ENCODE peak calls at places on chromosomes 2 and 18, in eight cellular contexts. One of them, this sample, is unnamed. For H3K4me1, the result is how much of the 10 kb centered on the place peaks cover.

GRCh38 chr2:25274868-25275574 is 66.7 kb downstream of the DNMT3A start:
- DNase-seq in A549: no peak
- DNase-seq in ovary: peak
- DNase-seq in stomach: no peak
- DNase-seq in tibial nerve: no peak
- DNase-seq in transverse colon: no peak
- DNase-seq in sigmoid colon: peak
- DNase-seq in H1: no peak
- DNase-seq in this sample: no peak

GRCh38 chr2:35125871-35126270 is 1229.7 kb upstream of the CRIM1 start:
- DNase-seq in A549: no peak
- DNase-seq in ovary: no peak
- DNase-seq in stomach: no peak
- DNase-seq in tibial nerve: no peak
- DNase-seq in transverse colon: no peak
- DNase-seq in sigmoid colon: no peak
- DNase-seq in H1: no peak
- DNase-seq in this sample: no peak

GRCh38 chr2:30663806-30664205 is 143.4 kb downstream of the CAPN13 start:
- DNase-seq in A549: no peak
- DNase-seq in ovary: no peak
- DNase-seq in stomach: no peak
- DNase-seq in tibial nerve: no peak
- DNase-seq in transverse colon: no peak
- DNase-seq in sigmoid colon: no peak
- DNase-seq in H1: peak
- DNase-seq in this sample: no peak

GRCh38 chr2:206647985-206648384 is 5.7 kb downstream of the FAM237A start:
- DNase-seq in A549: no peak
- DNase-seq in ovary: no peak
- DNase-seq in stomach: no peak
- DNase-seq in tibial nerve: no peak
- DNase-seq in transverse colon: no peak
- DNase-seq in sigmoid colon: no peak
- DNase-seq in H1: no peak
- DNase-seq in this sample: no peak

GRCh38 chr2:100173907-100174525 is 31.6 kb upstream of the AFF3 start:
- DNase-seq in A549: no peak
- DNase-seq in ovary: no peak
- DNase-seq in stomach: no peak
- DNase-seq in tibial nerve: no peak
- DNase-seq in transverse colon: no peak
- DNase-seq in sigmoid colon: no peak
- DNase-seq in H1: no peak
- DNase-seq in this sample: no peak

GRCh38 chr2:220006152-220006551 is 378.7 kb downstream of the SLC4A3 start:
- DNase-seq in A549: no peak
- DNase-seq in ovary: peak
- DNase-seq in stomach: no peak
- DNase-seq in tibial nerve: no peak
- DNase-seq in transverse colon: no peak
- DNase-seq in sigmoid colon: no peak
- DNase-seq in H1: no peak
- DNase-seq in this sample: no peak

GRCh38 chr2:81324046-81324445 is 1019.5 kb upstream of the LRRTM1 start:
- DNase-seq in A549: peak
- DNase-seq in ovary: no peak
- DNase-seq in stomach: no peak
- DNase-seq in tibial nerve: no peak
- DNase-seq in transverse colon: no peak
- DNase-seq in sigmoid colon: no peak
- DNase-seq in H1: no peak
- DNase-seq in this sample: no peak

GRCh38 chr2:20620271-20620681 is 30.6 kb downstream of the HS1BP3 start:
- DNase-seq in A549: no peak
- DNase-seq in ovary: no peak
- DNase-seq in stomach: peak
- DNase-seq in tibial nerve: no peak
- DNase-seq in transverse colon: peak
- DNase-seq in sigmoid colon: peak
- DNase-seq in H1: no peak
- DNase-seq in this sample: no peak

GRCh38 chr2:236366406-236366805 is 102.2 kb upstream of the ASB18 start:
- DNase-seq in A549: no peak
- DNase-seq in ovary: no peak
- DNase-seq in stomach: no peak
- DNase-seq in tibial nerve: no peak
- DNase-seq in transverse colon: no peak
- DNase-seq in sigmoid colon: no peak
- DNase-seq in H1: no peak
- DNase-seq in this sample: no peak

GRCh38 chr2:7517122-7517487 is 599.9 kb downstream of the RNF144A start:
- DNase-seq in A549: no peak
- DNase-seq in ovary: no peak
- DNase-seq in stomach: no peak
- DNase-seq in tibial nerve: no peak
- DNase-seq in transverse colon: no peak
- DNase-seq in sigmoid colon: no peak
- DNase-seq in H1: no peak
- DNase-seq in this sample: no peak

GRCh38 chr2:30691948-30692828 is 115.1 kb downstream of the CAPN13 start:
- DNase-seq in A549: peak
- DNase-seq in ovary: no peak
- DNase-seq in stomach: peak
- DNase-seq in tibial nerve: no peak
- DNase-seq in transverse colon: no peak
- DNase-seq in sigmoid colon: peak
- DNase-seq in H1: peak
- DNase-seq in this sample: no peak

GRCh38 chr2:144509001-144509545 is 10.8 kb downstream of the ZEB2 start:
- DNase-seq in A549: no peak
- DNase-seq in ovary: no peak
- DNase-seq in stomach: no peak
- DNase-seq in tibial nerve: no peak
- DNase-seq in transverse colon: no peak
- DNase-seq in sigmoid colon: no peak
- DNase-seq in H1: no peak
- DNase-seq in this sample: no peak

GRCh38 chr2:219633276-219634065 is 6.0 kb downstream of the SLC4A3 start:
- DNase-seq in A549: no peak
- DNase-seq in ovary: no peak
- DNase-seq in stomach: peak
- DNase-seq in tibial nerve: no peak
- DNase-seq in transverse colon: no peak
- DNase-seq in sigmoid colon: no peak
- DNase-seq in H1: no peak
- DNase-seq in this sample: no peak

GRCh38 chr18:63376493-63377053 is 9.6 kb upstream of the KDSR start:
- DNase-seq in A549: no peak
- DNase-seq in ovary: no peak
- DNase-seq in stomach: no peak
- DNase-seq in tibial nerve: no peak
- DNase-seq in transverse colon: no peak
- DNase-seq in sigmoid colon: no peak
- DNase-seq in H1: no peak
- DNase-seq in this sample: no peak

GRCh38 chr2:127105656-127106456 is 1.1 kb downstream of the BIN1 start:
- DNase-seq in A549: no peak
- DNase-seq in ovary: peak
- DNase-seq in stomach: no peak
- DNase-seq in tibial nerve: no peak
- DNase-seq in transverse colon: peak
- DNase-seq in sigmoid colon: peak
- DNase-seq in H1: peak
- DNase-seq in this sample: peak

GRCh38 chr2:88627856-88628568 is 748 bp upstream of the EIF2AK3 start:
- DNase-seq in A549: peak
- DNase-seq in ovary: peak
- DNase-seq in stomach: peak
- DNase-seq in tibial nerve: peak
- DNase-seq in transverse colon: peak
- DNase-seq in sigmoid colon: peak
- DNase-seq in H1: peak
- DNase-seq in this sample: peak

GRCh38 chr2:60735496-60736250 is 20.4 kb upstream of the PAPOLG start:
- DNase-seq in A549: no peak
- DNase-seq in ovary: no peak
- DNase-seq in stomach: no peak
- DNase-seq in tibial nerve: no peak
- DNase-seq in transverse colon: no peak
- DNase-seq in sigmoid colon: no peak
- DNase-seq in H1: peak
- DNase-seq in this sample: peak

GRCh38 chr2:46122318-46122970 is 174.8 kb upstream of the EPAS1 start:
- DNase-seq in A549: peak
- DNase-seq in ovary: no peak
- DNase-seq in stomach: no peak
- DNase-seq in tibial nerve: no peak
- DNase-seq in transverse colon: peak
- DNase-seq in sigmoid colon: no peak
- DNase-seq in H1: no peak
- DNase-seq in this sample: peak
- TF ChIP-seq EP300 in A549: no peak
- TF ChIP-seq EP300 in ovary: no peak
- TF ChIP-seq EP300 in stomach: no peak
- TF ChIP-seq EP300 in tibial nerve: no peak
- TF ChIP-seq EP300 in transverse colon: no peak
- TF ChIP-seq EP300 in sigmoid colon: no peak
- TF ChIP-seq EP300 in H1: no peak
- TF ChIP-seq EP300 in this sample: no peak

GRCh38 chr2:201135396-201135795 is 19.4 kb downstream of the CFLAR start:
- DNase-seq in A549: no peak
- DNase-seq in ovary: no peak
- DNase-seq in stomach: no peak
- DNase-seq in tibial nerve: no peak
- DNase-seq in transverse colon: no peak
- DNase-seq in sigmoid colon: no peak
- DNase-seq in H1: no peak
- DNase-seq in this sample: no peak

GRCh38 chr2:201139836-201140599 is 24.1 kb downstream of the CFLAR start:
- DNase-seq in A549: no peak
- DNase-seq in ovary: no peak
- DNase-seq in stomach: no peak
- DNase-seq in tibial nerve: no peak
- DNase-seq in transverse colon: no peak
- DNase-seq in sigmoid colon: no peak
- DNase-seq in H1: no peak
- DNase-seq in this sample: peak

GRCh38 chr2:201137505-201138400 is 21.8 kb downstream of the CFLAR start:
- DNase-seq in A549: no peak
- DNase-seq in ovary: no peak
- DNase-seq in stomach: no peak
- DNase-seq in tibial nerve: no peak
- DNase-seq in transverse colon: no peak
- DNase-seq in sigmoid colon: no peak
- DNase-seq in H1: no peak
- DNase-seq in this sample: peak

GRCh38 chr2:201138401-201138970 is 22.5 kb downstream of the CFLAR start:
- DNase-seq in A549: no peak
- DNase-seq in ovary: no peak
- DNase-seq in stomach: no peak
- DNase-seq in tibial nerve: no peak
- DNase-seq in transverse colon: no peak
- DNase-seq in sigmoid colon: no peak
- DNase-seq in H1: no peak
- DNase-seq in this sample: no peak

DNA sequence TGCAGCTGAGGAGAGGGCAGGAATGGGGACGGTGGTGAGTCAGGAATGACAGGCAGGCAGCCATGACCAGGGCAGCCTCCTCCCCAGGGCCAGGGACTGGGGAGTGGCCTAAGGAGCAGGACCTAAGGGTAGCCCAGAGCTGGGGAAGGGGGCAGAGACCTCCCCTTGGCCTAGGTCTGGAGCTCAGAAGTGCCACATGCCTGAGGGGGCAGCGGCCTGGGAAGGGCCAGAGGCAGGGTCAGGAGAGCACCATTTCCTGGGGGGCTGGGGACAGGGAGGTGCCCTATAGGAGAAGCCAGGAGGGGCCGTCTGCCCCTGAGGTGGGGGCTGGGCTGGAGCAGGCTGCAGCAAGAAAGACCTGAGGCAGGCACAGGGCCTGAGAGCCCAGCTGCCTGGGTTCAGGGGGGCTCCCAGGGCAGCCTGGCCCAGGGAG is 20.9 kb downstream of the CFLAR start:
- DNase-seq in A549: no peak
- DNase-seq in ovary: no peak
- DNase-seq in stomach: no peak
- DNase-seq in tibial nerve: no peak
- DNase-seq in transverse colon: no peak
- DNase-seq in sigmoid colon: no peak
- DNase-seq in H1: no peak
- DNase-seq in this sample: no peak
- H3K4me1 ChIP-seq in A549: under half
- H3K4me1 ChIP-seq in ovary: under half
- H3K4me1 ChIP-seq in stomach: under half
- H3K4me1 ChIP-seq in tibial nerve: under half
- H3K4me1 ChIP-seq in transverse colon: under half
- H3K4me1 ChIP-seq in sigmoid colon: under half
- H3K4me1 ChIP-seq in H1: under half
- H3K4me1 ChIP-seq in this sample: half or more

DNA sequence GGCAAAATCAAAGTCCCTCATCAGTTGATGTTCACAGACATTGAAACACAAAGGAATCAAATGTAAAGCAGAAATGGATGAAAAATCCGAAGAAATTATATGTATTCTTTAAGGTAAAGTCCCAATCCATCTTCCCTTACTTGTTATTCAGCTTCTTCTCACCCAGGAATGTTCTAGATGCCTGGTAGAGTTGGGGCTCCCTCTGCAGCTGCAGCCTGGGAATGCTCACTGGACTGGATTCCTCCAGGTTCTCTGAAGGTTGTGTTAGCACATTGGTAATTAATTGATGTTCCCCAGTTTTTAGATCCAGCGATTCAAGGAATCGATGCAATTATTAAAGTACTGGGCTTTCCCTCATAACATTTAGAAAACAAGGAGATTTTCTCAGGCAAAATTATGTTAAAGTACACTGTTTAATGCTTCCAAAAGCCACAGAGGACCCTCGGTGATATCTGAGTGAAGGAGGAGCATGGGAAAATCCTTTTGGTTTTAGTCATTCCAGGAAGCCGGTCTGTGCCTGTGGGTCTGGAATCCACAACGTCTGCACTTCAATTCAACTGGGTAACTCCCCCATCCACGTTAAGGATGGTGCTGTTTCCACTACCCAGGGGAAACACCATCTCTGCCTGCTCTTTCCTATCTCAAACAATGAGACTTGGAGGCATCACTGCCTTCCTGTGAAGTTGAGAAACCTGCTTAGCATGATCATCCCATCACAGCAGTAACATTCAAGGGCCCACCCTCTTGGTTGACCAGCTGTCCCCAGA is 22.0 kb downstream of the NTSR2 start:
- DNase-seq in A549: no peak
- DNase-seq in ovary: no peak
- DNase-seq in stomach: no peak
- DNase-seq in tibial nerve: no peak
- DNase-seq in transverse colon: no peak
- DNase-seq in sigmoid colon: no peak
- DNase-seq in H1: no peak
- DNase-seq in this sample: no peak
- TF ChIP-seq CTCF in A549: no peak
- TF ChIP-seq CTCF in ovary: no peak
- TF ChIP-seq CTCF in stomach: no peak
- TF ChIP-seq CTCF in tibial nerve: no peak
- TF ChIP-seq CTCF in transverse colon: no peak
- TF ChIP-seq CTCF in sigmoid colon: no peak
- TF ChIP-seq CTCF in H1: peak
- TF ChIP-seq CTCF in this sample: no peak

GRCh38 chr2:239583171-239583878 is 182.5 kb upstream of the HDAC4 start:
- DNase-seq in A549: no peak
- DNase-seq in ovary: no peak
- DNase-seq in stomach: no peak
- DNase-seq in tibial nerve: no peak
- DNase-seq in transverse colon: no peak
- DNase-seq in sigmoid colon: peak
- DNase-seq in H1: no peak
- DNase-seq in this sample: no peak
- TF ChIP-seq EP300 in A549: no peak
- TF ChIP-seq EP300 in ovary: no peak
- TF ChIP-seq EP300 in stomach: no peak
- TF ChIP-seq EP300 in tibial nerve: no peak
- TF ChIP-seq EP300 in transverse colon: no peak
- TF ChIP-seq EP300 in sigmoid colon: no peak
- TF ChIP-seq EP300 in H1: no peak
- TF ChIP-seq EP300 in this sample: no peak

This sample was measured in upper lobe of left lung.